ENCODE peak calls at places on chromosomes 7 and 10, in six cellular contexts. Y, E, U, L, I and H are unnamed samples.

GRCh38 chr7:25122373-25122772 is 2.7 kb downstream of the CYCS start:
- DNase-seq in E (peak; percentile 47), L (peak; percentile 46), I (no peak), Y (peak; percentile 75), U (no peak), H (no peak)

GRCh38 chr7:126578338-126578737 is 674.4 kb downstream of the GRM8 start:
- DNase-seq in L (no peak), U (no peak), E (no peak), Y (no peak), I (no peak), H (no peak)

GRCh38 chr7:157898802-157899201 is 562.0 kb downstream of the DNAJB6 start:
- DNase-seq in E (no peak), I (no peak), U (no peak), L (no peak), Y (no peak), H (no peak)

GRCh38 chr7:132739271-132739955 is 163.1 kb upstream of the PLXNA4 start:
- DNase-seq in Y (peak; percentile 93), E (peak; percentile 32), U (no peak), I (no peak), L (peak; percentile 99), H (peak; percentile 80)

GRCh38 chr10:91162495-91163268 is 57.8 kb upstream of the PCGF5 start:
- DNase-seq in I (peak; percentile 61), Y (peak; percentile 40), E (no peak), L (peak; percentile 20), U (peak; percentile 59), H (peak; percentile 32)

GRCh38 chr7:84003191-84003590 is 191.4 kb downstream of the SEMA3A start:
- DNase-seq in L (no peak), U (no peak), E (no peak), I (no peak), Y (no peak), H (no peak)

GRCh38 chr7:131190146-131190545 is 137.5 kb upstream of the MKLN1 start:
- DNase-seq in Y (peak; percentile 31), L (no peak), E (peak; percentile 89), I (no peak), U (peak; percentile 58), H (no peak)

GRCh38 chr10:93060887-93061593 is 442 bp downstream of the CYP26C1 start:
- DNase-seq in E (no peak), U (no peak), L (no peak), Y (no peak), I (no peak), H (no peak)

GRCh38 chr7:120950026-120950538 is 495 bp upstream of the ING3 start:
- DNase-seq in E (no peak), I (no peak), U (no peak), Y (no peak), L (no peak), H (no peak)

GRCh38 chr10:62394556-62395018 is 20.4 kb downstream of the ZNF365 start:
- DNase-seq in E (no peak), L (no peak), U (no peak), I (no peak), Y (no peak), H (peak; percentile 52)

GRCh38 chr7:4020086-4020485 is 662.0 kb upstream of the FOXK1 start:
- DNase-seq in I (no peak), U (no peak), E (no peak), Y (no peak), L (no peak), H (no peak)

GRCh38 chr7:159104188-159105030 is 40.3 kb downstream of the VIPR2 start:
- DNase-seq in Y (no peak), L (no peak), E (no peak), U (no peak), I (no peak), H (no peak)

GRCh38 chr10:12097791-12098190 is 29.0 kb downstream of the DHTKD1 start:
- DNase-seq in I (no peak), E (no peak), U (no peak), Y (peak; percentile 11), L (peak; percentile 9), H (peak; percentile 58)

GRCh38 chr7:82141427-82141826 is 302.1 kb downstream of the CACNA2D1 start:
- DNase-seq in Y (peak; percentile 70), I (no peak), U (no peak), E (no peak), L (peak; percentile 87), H (no peak)

GRCh38 chr10:29263506-29263905 is 25.4 kb upstream of the LYZL1 start:
- DNase-seq in I (no peak), U (no peak), E (no peak), L (no peak), Y (no peak), H (no peak)

GRCh38 chr10:115093286-115093775 is at the start of gene ATRNL1:
- DNase-seq in Y (no peak), E (no peak), I (no peak), U (peak; percentile 82), L (no peak), H (no peak)

GRCh38 chr10:31853629-31854028 is 75.0 kb downstream of the ARHGAP12 start:
- DNase-seq in L (no peak), U (no peak), E (no peak), I (no peak), Y (no peak), H (no peak)

GRCh38 chr10:121854809-121855445 is 72.9 kb downstream of the ATE1 start:
- DNase-seq in L (no peak), U (no peak), E (no peak), I (no peak), Y (no peak), H (no peak)

GRCh38 chr7:40945788-40946187 is 757.1 kb downstream of the INHBA start:
- DNase-seq in E (no peak), U (no peak), L (no peak), I (no peak), Y (no peak), H (no peak)

GRCh38 chr7:123537026-123537642 is 2.7 kb upstream of the IQUB start:
- DNase-seq in I (peak; percentile 46), U (no peak), L (no peak), Y (peak; percentile 22), E (peak; percentile 48), H (peak; percentile 55)

GRCh38 chr10:94361161-94361794 is 1.5 kb downstream of the NOC3L start:
- DNase-seq in L (no peak), E (no peak), Y (no peak), I (peak; percentile 51), U (no peak), H (peak; percentile 53)

GRCh38 chr10:81885491-81885890 is 10.5 kb downstream of the NRG3 start:
- DNase-seq in U (no peak), L (no peak), I (no peak), Y (no peak), E (no peak), H (no peak)

GRCh38 chr7:137771273-137771672 is 75.5 kb downstream of the DGKI start:
- DNase-seq in Y (peak; percentile 24), L (no peak), U (no peak), E (no peak), I (no peak), H (no peak)

GRCh38 chr10:52653510-52653909 is 119.1 kb downstream of the MBL2 start:
- DNase-seq in L (no peak), I (no peak), U (no peak), E (no peak), Y (no peak), H (peak; percentile 50)

GRCh38 chr7:151744051-151744580 is 132.8 kb downstream of the PRKAG2 start:
- DNase-seq in Y (no peak), U (no peak), I (no peak), E (no peak), L (no peak), H (no peak)

GRCh38 chr7:131628634-131629033 is 72.2 kb upstream of the PODXL start:
- DNase-seq in E (no peak), Y (no peak), L (no peak), I (no peak), U (no peak), H (no peak)

GRCh38 chr7:36459236-36459960 is 69.7 kb downstream of the ANLN start:
- DNase-seq in Y (no peak), E (no peak), U (no peak), I (no peak), L (no peak), H (no peak)
- H4K20me1 ChIP-seq in Y (no peaks in the 10 kb centered on the region), E (no peaks in the 10 kb centered on the region), U (no peaks in the 10 kb centered on the region), I (no peaks in the 10 kb centered on the region), L (no peaks in the 10 kb centered on the region), H (no peaks in the 10 kb centered on the region)

GRCh38 chr7:31875424-31875823 is 188.4 kb downstream of the PPP1R17 start:
- DNase-seq in L (no peak), I (peak; percentile 66), Y (no peak), U (no peak), E (no peak), H (peak; percentile 26)

GRCh38 chr7:31878875-31879274 is 191.3 kb downstream of the PDE1C start:
- DNase-seq in U (no peak), I (no peak), E (no peak), L (no peak), Y (no peak), H (no peak)

GRCh38 chr7:31874631-31875374 is 187.8 kb downstream of the PPP1R17 start:
- DNase-seq in E (no peak), I (no peak), U (no peak), L (no peak), Y (no peak), H (peak; percentile 23)

DNA sequence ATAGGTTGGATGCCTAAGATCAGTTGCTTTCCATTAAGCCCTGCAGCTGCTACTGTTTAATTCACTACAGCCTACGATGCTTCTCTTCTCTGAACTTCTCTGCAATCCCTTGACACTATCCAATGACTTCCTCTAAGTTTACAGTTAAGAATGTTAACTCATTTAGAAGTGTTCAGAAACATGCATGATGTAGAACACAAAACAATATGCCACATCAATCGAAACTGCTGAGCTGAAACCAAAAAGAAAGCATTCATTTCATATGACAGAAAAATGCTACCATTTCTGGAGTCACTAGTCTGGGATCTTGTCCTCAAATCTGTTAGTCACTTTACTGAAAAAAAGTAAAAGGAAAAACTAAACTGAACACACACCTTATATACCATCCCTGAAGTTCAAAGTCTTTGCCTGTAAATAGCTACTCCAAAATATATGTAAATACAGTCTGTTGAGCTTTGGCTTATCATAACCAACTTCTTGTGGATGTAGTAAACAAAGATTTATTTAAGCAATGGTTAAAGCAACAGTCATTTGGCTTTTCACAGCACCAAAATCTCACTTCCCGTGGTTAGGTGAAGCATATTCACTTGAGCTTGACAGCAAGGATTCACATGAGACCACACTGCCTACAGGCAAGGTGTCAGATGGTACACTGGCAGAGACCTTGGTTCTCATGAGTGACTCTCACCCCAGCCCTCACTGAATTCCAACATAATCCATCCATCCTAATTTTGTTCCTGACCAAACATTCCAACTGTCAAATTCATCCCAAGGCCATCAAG is 187.0 kb downstream of the PPP1R17 start:
- DNase-seq in Y (no peak), U (no peak), L (no peak), I (no peak), E (no peak), H (no peak)
- H3K4me2 ChIP-seq in Y (no peak overlapping the region), U (no peak overlapping the region), L (no peak overlapping the region), I (no peak overlapping the region), E (no peak overlapping the region), H (no peak overlapping the region)

DNA sequence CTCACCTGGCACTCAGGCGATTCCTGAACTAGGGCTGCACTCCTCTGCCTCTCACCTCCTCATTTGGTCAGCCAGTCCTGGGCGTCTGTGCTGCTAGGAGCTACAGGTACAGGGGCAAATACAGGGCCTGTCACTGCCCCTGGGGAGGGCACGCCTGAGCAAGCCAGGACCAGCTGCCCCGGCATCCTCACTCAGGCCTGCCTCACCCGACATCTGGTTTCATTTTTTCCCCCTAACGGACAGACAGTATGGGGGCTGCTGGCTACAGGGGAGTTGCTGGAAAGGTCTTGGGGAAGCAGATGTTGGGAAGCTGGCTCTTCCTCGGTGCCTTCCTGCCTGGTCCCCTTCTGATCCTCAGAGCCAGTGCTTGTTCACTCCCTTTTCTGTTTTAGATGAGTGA is 77.3 kb upstream of the PPIF start:
- DNase-seq in E (no peak), Y (no peak), L (no peak), U (no peak), I (no peak), H (no peak)
- H4K20me1 ChIP-seq in E (no peaks in the 10 kb centered on the region), Y (peaks cover 85% of the 10 kb centered on the region), L (peaks cover 92% of the 10 kb centered on the region), U (peaks cover 9% of the 10 kb centered on the region), I (no peaks in the 10 kb centered on the region), H (no peaks in the 10 kb centered on the region)

GRCh38 chr10:19638873-19639233 is 177.4 kb upstream of the PLXDC2 start:
- DNase-seq in I (no peak), E (no peak), Y (no peak), L (no peak), U (no peak), H (no peak)
- H3K4me2 ChIP-seq in I (no peak overlapping the region), E (peak overlapping the region; percentile 58), Y (peak overlapping the region; percentile 34), L (peak overlapping the region; percentile 66), U (no peak overlapping the region), H (peak overlapping the region; percentile 60)